ENCODE peak calls at places on chromosomes 2 and 18, in seven cellular contexts. N is transverse colon, T is spleen, O is GM23248, F is A549, W is Karpas-422, Y is adipocyte. D is an unnamed sample.
A peak's percentile ranks its signal among the peaks of the same experiment; 100 is the strongest.

GRCh38 chr18:3060667-3061580 is 48.0 kb upstream of the LPIN2 start:
- DNase-seq in N (no peak), T (no peak), O (no peak), F (no peak), W (no peak), Y (no peak), D (no peak)

GRCh38 chr18:58247363-58247834 is 203.4 kb downstream of the NEDD4L start:
- DNase-seq in N (no peak), T (no peak), O (peak; percentile 50), F (no peak), W (no peak), Y (no peak), D (no peak)

GRCh38 chr2:175871331-175871730 is 130.7 kb downstream of the LNPK start:
- DNase-seq in N (no peak), T (no peak), O (peak; percentile 60), F (no peak), W (no peak), Y (peak; percentile 61), D (no peak)

GRCh38 chr2:150472122-150472899 is 15.2 kb downstream of the RND3 start:
- DNase-seq in N (peak; percentile 71), T (no peak), O (peak; percentile 93), F (peak; percentile 83), W (no peak), Y (peak; percentile 62), D (peak; percentile 34)

GRCh38 chr2:85536479-85536878 is 2.5 kb upstream of the MAT2A start:
- DNase-seq in N (no peak), T (no peak), O (peak; percentile 93), F (no peak), W (no peak), Y (peak; percentile 47), D (no peak)

GRCh38 chr2:212495076-212495475 is 43.5 kb downstream of the ERBB4 start:
- DNase-seq in N (no peak), T (no peak), O (peak; percentile 42), F (no peak), W (no peak), Y (no peak), D (no peak)

GRCh38 chr2:207693641-207694249 is 17.7 kb upstream of the CCNYL1 start:
- DNase-seq in N (no peak), T (no peak), O (no peak), F (no peak), W (no peak), Y (no peak), D (no peak)

GRCh38 chr2:165161510-165161909 is 42.3 kb downstream of the SCN3A start:
- DNase-seq in N (no peak), T (no peak), O (peak; percentile 4), F (no peak), W (no peak), Y (peak; percentile 71), D (no peak)

GRCh38 chr2:58959996-58960395 is 718.9 kb upstream of the FANCL start:
- DNase-seq in N (no peak), T (no peak), O (no peak), F (no peak), W (no peak), Y (no peak), D (no peak)

GRCh38 chr2:24159708-24160107 is 15.1 kb upstream of the FAM228A start:
- DNase-seq in N (no peak), T (no peak), O (no peak), F (no peak), W (no peak), Y (no peak), D (no peak)

GRCh38 chr2:96324716-96325037 is 440 bp upstream of the ITPRIPL1 start:
- DNase-seq in N (no peak), T (no peak), O (no peak), F (no peak), W (no peak), Y (no peak), D (no peak)

GRCh38 chr18:62329676-62330454 is 4.8 kb downstream of the TNFRSF11A start:
- DNase-seq in N (peak; percentile 65), T (no peak), O (peak; percentile 92), F (no peak), W (no peak), Y (peak; percentile 29), D (no peak)

GRCh38 chr2:126663184-126663963 is 7.4 kb downstream of the GYPC start:
- DNase-seq in N (no peak), T (no peak), O (no peak), F (no peak), W (peak; percentile 56), Y (no peak), D (no peak)

GRCh38 chr2:126662623-126663022 is 6.7 kb downstream of the GYPC start:
- DNase-seq in N (no peak), T (no peak), O (no peak), F (no peak), W (peak; percentile 73), Y (no peak), D (no peak)

GRCh38 chr2:126664639-126665038 is 8.7 kb downstream of the GYPC start:
- DNase-seq in N (no peak), T (no peak), O (no peak), F (no peak), W (peak; percentile 69), Y (no peak), D (no peak)

GRCh38 chr2:126665483-126665882 is 9.5 kb downstream of the GYPC start:
- DNase-seq in N (no peak), T (no peak), O (no peak), F (no peak), W (no peak), Y (no peak), D (no peak)

GRCh38 chr2:126664234-126664633 is 8.3 kb downstream of the GYPC start:
- DNase-seq in N (peak; percentile 26), T (no peak), O (no peak), F (no peak), W (peak; percentile 90), Y (no peak), D (no peak)
- H3K4me1 ChIP-seq in N (peaks cover 54% of the 10 kb centered on the region), T (peaks cover 81% of the 10 kb centered on the region), O (peaks cover 4% of the 10 kb centered on the region), F (no peaks in the 10 kb centered on the region), W (peaks cover 66% of the 10 kb centered on the region), Y (peaks cover 25% of the 10 kb centered on the region), D (no peaks in the 10 kb centered on the region)

DNA sequence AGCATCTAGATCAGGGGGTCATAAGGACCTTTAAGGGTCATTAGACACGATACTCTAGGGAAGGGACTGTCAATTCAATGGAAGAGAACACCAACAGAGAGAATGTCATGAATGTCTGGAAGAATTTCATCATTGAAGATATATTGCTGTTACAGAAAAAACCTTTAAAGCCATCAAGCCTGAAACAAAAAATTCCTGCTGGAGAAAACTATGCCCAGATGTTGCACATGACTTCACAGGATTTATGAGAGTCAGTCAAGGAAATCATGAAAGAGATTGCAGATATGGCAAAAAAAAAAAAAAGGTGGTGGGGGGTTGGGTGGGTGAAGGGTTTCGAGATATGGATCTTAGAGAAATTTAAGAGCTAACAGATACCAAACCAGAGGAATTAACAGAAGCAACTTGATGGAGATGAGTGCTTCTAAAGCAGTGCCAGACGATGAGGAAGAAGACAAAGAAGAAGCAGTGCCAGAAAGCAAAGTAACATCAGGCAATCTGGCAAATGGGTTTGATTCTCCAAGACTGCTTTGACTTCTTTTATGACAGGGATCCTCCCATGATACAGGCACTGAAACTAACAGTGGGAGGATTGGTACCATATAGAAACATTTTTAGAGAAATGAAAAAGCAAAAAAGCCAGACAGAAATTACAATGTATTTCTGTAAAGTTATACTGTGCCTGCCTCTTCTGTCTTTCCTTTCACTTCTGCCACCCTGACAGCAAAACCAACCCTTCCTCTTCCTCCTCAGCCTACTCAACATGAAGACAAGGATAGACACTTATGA is 28.5 kb downstream of the MAP4K3 start:
- DNase-seq in N (no peak), T (no peak), O (no peak), F (no peak), W (no peak), Y (peak; percentile 66), D (no peak)
- H3K4me1 ChIP-seq in N (peaks cover 76% of the 10 kb centered on the region), T (peaks cover 22% of the 10 kb centered on the region), O (peaks cover 76% of the 10 kb centered on the region), F (peaks cover 82% of the 10 kb centered on the region), W (peaks cover 2% of the 10 kb centered on the region), Y (peaks cover 81% of the 10 kb centered on the region), D (peaks cover 19% of the 10 kb centered on the region)

DNA sequence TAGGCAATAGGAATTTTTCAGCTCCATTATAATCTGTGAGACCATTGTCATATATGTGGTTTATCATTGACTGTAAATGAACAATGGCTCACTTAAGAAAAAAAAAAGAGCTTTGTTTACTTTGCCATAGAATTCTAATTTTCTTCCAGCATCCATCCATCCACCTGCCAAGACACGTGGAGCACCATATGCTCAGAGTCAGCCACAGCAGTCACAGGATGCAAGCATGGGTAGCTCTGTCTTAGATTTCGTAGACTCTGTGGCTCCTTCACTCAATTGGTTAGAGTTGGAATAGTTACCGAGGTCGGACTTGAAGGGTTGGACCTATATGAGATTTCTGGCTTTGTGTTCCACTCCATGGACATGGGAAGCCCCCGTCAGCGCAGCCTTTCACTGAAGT is 75.6 kb downstream of the COA5 start:
- DNase-seq in N (no peak), T (peak; percentile 33), O (no peak), F (no peak), W (no peak), Y (no peak), D (no peak)
- H3K4me1 ChIP-seq in N (no peaks in the 10 kb centered on the region), T (no peaks in the 10 kb centered on the region), O (no peaks in the 10 kb centered on the region), F (no peaks in the 10 kb centered on the region), W (no peaks in the 10 kb centered on the region), Y (no peaks in the 10 kb centered on the region), D (no peaks in the 10 kb centered on the region)

GRCh38 chr18:79573921-79574491 is 105.6 kb upstream of the CTDP1 start:
- DNase-seq in N (peak; percentile 6), T (peak; percentile 60), O (no peak), F (no peak), W (no peak), Y (no peak), D (no peak)
- H3K4me1 ChIP-seq in N (peaks cover 28% of the 10 kb centered on the region), T (peaks cover 23% of the 10 kb centered on the region), O (peaks cover 5% of the 10 kb centered on the region), F (no peaks in the 10 kb centered on the region), W (no peaks in the 10 kb centered on the region), Y (no peaks in the 10 kb centered on the region), D (no peaks in the 10 kb centered on the region)

DNA sequence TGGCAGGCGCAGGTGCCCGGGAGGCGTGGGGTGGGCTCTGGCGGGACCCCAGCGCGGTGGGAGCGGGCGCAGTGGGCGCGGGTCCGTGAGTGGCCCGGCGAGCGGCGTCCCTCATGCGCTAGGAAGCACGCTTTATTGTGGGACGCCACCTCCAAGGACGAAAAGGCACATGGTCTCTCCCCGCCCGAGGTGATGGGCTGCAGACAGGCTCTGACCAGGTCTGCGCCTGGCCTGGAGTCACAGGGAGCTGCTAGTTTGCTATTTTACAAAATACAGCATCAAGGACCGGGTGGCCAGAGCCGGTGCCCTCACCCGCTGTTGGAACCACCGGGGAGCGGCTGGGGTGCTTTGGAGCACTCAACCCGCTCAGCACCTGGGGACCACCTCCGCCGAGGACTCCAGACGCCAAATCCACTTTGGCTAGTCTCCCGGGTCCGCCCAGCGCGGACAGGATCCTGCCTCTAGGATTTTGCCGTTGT is 65.3 kb downstream of the LRRFIP1 start:
- DNase-seq in N (peak; percentile 54), T (peak; percentile 91), O (peak; percentile 59), F (peak; percentile 39), W (peak; percentile 65), Y (peak; percentile 57), D (no peak)
- H3K4me1 ChIP-seq in N (peaks cover 81% of the 10 kb centered on the region), T (peaks cover 84% of the 10 kb centered on the region), O (peaks cover 60% of the 10 kb centered on the region), F (peaks cover 62% of the 10 kb centered on the region), W (peaks cover 43% of the 10 kb centered on the region), Y (peaks cover 61% of the 10 kb centered on the region), D (peaks cover 19% of the 10 kb centered on the region)

GRCh38 chr2:239395524-239395923 is 5.3 kb downstream of the HDAC4 start:
- DNase-seq in N (peak; percentile 1), T (no peak), O (no peak), F (no peak), W (no peak), Y (no peak), D (no peak)
- H3K4me1 ChIP-seq in N (peaks cover 43% of the 10 kb centered on the region), T (peaks cover 31% of the 10 kb centered on the region), O (peaks cover 16% of the 10 kb centered on the region), F (peaks cover 12% of the 10 kb centered on the region), W (peaks cover 10% of the 10 kb centered on the region), Y (peaks cover 22% of the 10 kb centered on the region), D (no peaks in the 10 kb centered on the region)